ENCODE peak calls at places on chromosome 20, in ten cellular contexts. P is fibroblast of pulmonary artery, E is left ventricle myocardium inferior, U is lower leg skin, Q is AG10803, S is glutamatergic neuron, A is GM10248, K is astrocyte of the spinal cord, F is cardiac fibroblast, N is AG04449. D is an unnamed sample.

GRCh38 chr20:37524859-37525708 is 2.6 kb downstream of the BLCAP start:
- DNase-seq in P (no peak), N (no peak), U (peak; percentile 44), K (no peak), Q (peak; percentile 73), A (no peak), E (no peak), S (no peak), F (no peak), D (no peak)

GRCh38 chr20:55684578-55684977 is 320.7 kb downstream of the CBLN4 start:
- DNase-seq in F (no peak), N (no peak), Q (no peak), S (no peak), K (no peak), P (no peak), A (no peak), U (no peak), E (no peak), D (no peak)

GRCh38 chr20:62198931-62199330 is 16.1 kb downstream of the MTG2 start:
- DNase-seq in S (peak; percentile 2), P (no peak), A (no peak), K (no peak), E (no peak), Q (no peak), N (no peak), F (no peak), U (no peak), D (no peak)

GRCh38 chr20:35296101-35296554 is 3.9 kb upstream of the FAM83C start:
- DNase-seq in A (no peak), N (no peak), F (no peak), P (no peak), K (no peak), S (no peak), E (no peak), U (no peak), Q (no peak), D (no peak)

GRCh38 chr20:17036546-17036945 is 190.3 kb upstream of the PCSK2 start:
- DNase-seq in Q (peak; percentile 8), P (no peak), A (no peak), K (no peak), F (no peak), U (no peak), E (no peak), N (no peak), S (no peak), D (no peak)

GRCh38 chr20:46000571-46001145 is 8.1 kb upstream of the MMP9 start:
- DNase-seq in N (no peak), U (no peak), K (no peak), P (no peak), Q (no peak), A (no peak), S (no peak), E (no peak), F (no peak), D (no peak)

GRCh38 chr20:49245921-49246740 is 26.9 kb downstream of the DDX27 start:
- DNase-seq in K (peak; percentile 59), F (peak; percentile 69), U (no peak), Q (peak; percentile 65), A (peak; percentile 60), E (peak; percentile 23), N (peak; percentile 17), S (no peak), P (peak; percentile 70), D (peak; percentile 52)

GRCh38 chr20:408843-409696 is 971 bp downstream of the RBCK1 start:
- DNase-seq in U (no peak), Q (no peak), P (no peak), F (no peak), S (no peak), E (no peak), N (no peak), K (no peak), A (no peak), D (no peak)

GRCh38 chr20:10558635-10559187 is 115.1 kb downstream of the JAG1 start:
- DNase-seq in U (no peak), Q (peak; percentile 84), F (peak; percentile 97), A (peak; percentile 38), E (no peak), N (peak; percentile 95), K (peak; percentile 92), P (peak; percentile 95), S (no peak), D (peak; percentile 47)

DNA sequence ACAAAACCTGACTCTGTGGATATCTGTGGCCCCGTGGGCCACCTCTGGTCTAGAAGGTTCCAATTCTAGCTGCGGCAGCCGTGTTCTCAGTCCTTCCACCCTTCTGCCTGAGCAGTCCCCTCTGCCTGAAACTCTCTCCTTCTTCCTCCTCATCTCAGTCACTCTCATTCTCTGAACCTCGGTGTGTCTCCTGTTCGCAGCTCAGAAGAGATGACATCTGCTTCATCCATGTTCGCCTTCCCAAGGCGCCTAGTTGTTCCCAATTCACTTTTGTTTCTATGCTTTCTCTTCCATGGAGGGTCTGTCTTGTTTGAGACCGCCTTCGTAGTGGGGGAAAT is 95.5 kb downstream of the CEBPB start:
- DNase-seq in S (no peak), P (no peak), N (no peak), K (no peak), U (no peak), F (no peak), A (peak; percentile 42), E (no peak), Q (no peak), D (peak; percentile 48)
- TF ChIP-seq CTCF in S (no peak), P (no peak), N (no peak), K (no peak), U (no peak), F (no peak), A (no peak), E (no peak), Q (no peak), D (no peak)

DNA sequence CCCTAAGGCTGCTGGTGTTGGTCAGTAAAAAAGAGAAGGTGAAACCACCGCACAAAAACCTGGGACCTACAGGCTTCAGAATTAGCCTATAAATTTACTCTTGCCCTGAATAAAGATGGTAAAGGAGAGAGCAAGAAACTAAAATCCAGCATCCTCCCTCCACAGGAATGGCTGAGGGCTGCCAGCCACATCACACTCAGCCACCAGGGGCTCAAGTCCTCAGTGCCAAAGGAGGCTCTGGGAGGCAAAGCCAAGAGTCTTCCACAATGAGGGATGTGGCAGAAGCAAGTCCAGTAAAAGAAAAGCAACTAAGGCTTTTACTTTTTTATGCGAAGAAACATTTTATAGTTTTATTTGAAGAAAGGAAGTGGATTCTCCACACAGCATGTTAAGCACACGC is 219.5 kb upstream of the SSTR4 start:
- DNase-seq in K (no peak), N (no peak), A (no peak), P (no peak), Q (no peak), F (no peak), E (no peak), S (no peak), U (no peak), D (no peak)
- TF ChIP-seq CTCF in K (no peak), N (peak; percentile 10), A (no peak), P (peak; percentile 37), Q (no peak), F (peak; percentile 28), E (peak; percentile 39), S (no peak), U (no peak), D (no peak)

GRCh38 chr20:39880890-39881289 is 808.1 kb downstream of the MAFB start:
- DNase-seq in S (no peak), U (no peak), E (no peak), N (no peak), P (no peak), F (peak; percentile 32), K (no peak), Q (peak; percentile 41), A (no peak), D (no peak)

GRCh38 chr20:39888310-39888709 is 800.7 kb downstream of the MAFB start:
- DNase-seq in Q (no peak), U (no peak), N (no peak), K (no peak), E (no peak), P (no peak), S (no peak), A (no peak), F (no peak), D (no peak)

GRCh38 chr20:39886650-39887190 is 802.3 kb downstream of the MAFB start:
- DNase-seq in K (no peak), P (no peak), N (no peak), A (no peak), F (no peak), E (peak; percentile 31), S (no peak), Q (no peak), U (peak; percentile 51), D (no peak)

GRCh38 chr20:39890697-39891096 is 798.3 kb downstream of the MAFB start:
- DNase-seq in E (no peak), S (no peak), F (no peak), U (no peak), P (no peak), K (no peak), N (no peak), A (no peak), Q (no peak), D (no peak)

DNA sequence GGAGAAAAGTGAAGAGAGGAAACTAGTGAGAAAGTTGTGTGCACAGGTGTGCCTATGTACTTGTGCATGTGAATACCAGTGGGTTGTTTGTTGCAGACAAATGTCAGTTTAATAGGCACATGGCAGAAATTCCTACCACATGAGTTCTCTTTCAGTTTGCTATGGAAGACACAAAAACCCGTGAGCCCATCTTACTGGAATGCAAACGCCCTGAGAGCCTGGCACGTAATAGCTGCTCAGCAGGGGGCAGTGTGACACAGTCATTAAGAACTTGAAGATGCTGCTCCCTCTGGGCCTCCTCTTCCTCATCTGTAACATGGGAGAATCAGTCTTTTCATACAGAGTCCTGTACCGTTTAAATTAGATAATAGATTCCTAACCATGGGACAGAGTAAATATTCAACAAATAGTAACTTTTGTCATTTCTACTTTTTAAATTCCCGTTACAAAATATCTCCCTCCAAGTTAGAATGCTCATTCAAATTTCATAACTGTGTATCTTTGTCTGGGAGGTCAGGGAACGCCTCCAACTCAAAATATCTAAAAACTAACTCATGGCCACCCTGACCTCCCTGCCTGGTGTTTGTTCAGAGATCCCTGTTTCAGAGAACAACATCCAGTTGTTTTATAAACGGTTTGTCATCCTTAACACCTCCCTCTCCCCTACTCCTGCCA is 802.9 kb downstream of the MAFB start:
- DNase-seq in A (peak; percentile 34), K (peak; percentile 84), P (peak; percentile 69), N (peak; percentile 70), E (peak; percentile 70), F (peak; percentile 88), Q (peak; percentile 94), S (peak; percentile 70), U (peak; percentile 76), D (peak; percentile 16)
- TF ChIP-seq CTCF in A (peak; percentile 60), K (peak; percentile 45), P (peak; percentile 60), N (peak; percentile 51), E (peak; percentile 74), F (peak; percentile 48), Q (peak; percentile 67), S (peak; percentile 49), U (no peak), D (peak; percentile 82)

DNA sequence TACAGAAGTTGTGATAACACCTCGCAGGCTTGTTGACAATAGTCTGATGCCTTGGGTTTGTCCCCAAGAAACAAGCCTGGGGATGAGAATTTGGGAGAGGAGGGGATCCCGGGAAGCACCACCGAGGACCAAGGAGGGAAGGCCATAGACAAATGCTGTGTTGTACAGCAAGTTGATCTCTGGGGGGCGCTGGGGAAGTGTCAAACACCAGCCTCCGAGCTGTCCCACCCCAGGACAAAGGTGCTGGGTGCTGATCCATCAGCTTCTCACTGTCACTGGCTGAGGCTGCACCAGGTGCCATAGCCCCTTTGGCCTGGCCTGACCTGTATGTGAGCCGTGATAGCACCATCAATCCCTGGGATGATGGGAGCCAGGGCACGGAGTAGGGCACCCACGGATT is 64.0 kb downstream of the SYNDIG1 start:
- DNase-seq in S (no peak), P (no peak), F (no peak), K (no peak), A (no peak), E (no peak), U (no peak), Q (no peak), N (no peak), D (no peak)
- TF ChIP-seq CTCF in S (no peak), P (no peak), F (no peak), K (no peak), A (no peak), E (no peak), U (no peak), Q (no peak), N (no peak), D (peak; percentile 20)